ENCODE peak calls at places on chromosomes 13 and 19, in six cellular contexts. T, J, X, W, I and H are unnamed samples.

GRCh38 chr13:35936579-35936978 is 194.6 kb downstream of the DCLK1 start:
- DNase-seq in T (peak; percentile 79), J (no peak), X (no peak), W (no peak), I (no peak), H (no peak)

GRCh38 chr19:3659746-3660112 is 33.1 kb upstream of the CACTIN start:
- DNase-seq in T (no peak), J (no peak), X (no peak), W (no peak), I (no peak), H (no peak)

GRCh38 chr13:45564108-45564507 is 51.4 kb downstream of the ERICH6B start:
- DNase-seq in T (no peak), J (peak; percentile 71), X (no peak), W (no peak), I (no peak), H (no peak)

GRCh38 chr19:12842511-12842910 is 4.2 kb downstream of the MAST1 start:
- DNase-seq in T (no peak), J (no peak), X (no peak), W (no peak), I (no peak), H (no peak)

GRCh38 chr13:82749551-82749950 is 1132.7 kb downstream of the SLITRK1 start:
- DNase-seq in T (no peak), J (peak; percentile 6), X (no peak), W (no peak), I (no peak), H (no peak)

GRCh38 chr13:99903140-99903539 is 68.4 kb downstream of the ZIC5 start:
- DNase-seq in T (no peak), J (no peak), X (no peak), W (no peak), I (no peak), H (no peak)

GRCh38 chr13:99191900-99192399 is 8.7 kb upstream of the UBAC2 start:
- DNase-seq in T (no peak), J (peak; percentile 65), X (no peak), W (no peak), I (no peak), H (no peak)

GRCh38 chr19:46489445-46490272 is 6.0 kb downstream of the PNMA8B start:
- DNase-seq in T (no peak), J (no peak), X (peak; percentile 71), W (no peak), I (peak; percentile 57), H (peak; percentile 65)

GRCh38 chr19:5603626-5604025 is 18.9 kb downstream of the SAFB2 start:
- DNase-seq in T (no peak), J (no peak), X (no peak), W (no peak), I (no peak), H (no peak)

GRCh38 chr19:50039968-50040367 is 14.2 kb downstream of the ZNF473 start:
- DNase-seq in T (no peak), J (no peak), X (no peak), W (no peak), I (no peak), H (no peak)

GRCh38 chr19:541699-542098 is 2.2 kb upstream of the GZMM start:
- DNase-seq in T (no peak), J (no peak), X (no peak), W (no peak), I (no peak), H (no peak)

GRCh38 chr19:44890366-44891015 is 563 bp upstream of the TOMM40 start:
- DNase-seq in T (peak; percentile 100), J (peak; percentile 99), X (no peak), W (peak; percentile 100), I (peak; percentile 100), H (no peak)

GRCh38 chr13:36157475-36157874 is 26.3 kb upstream of the DCLK1 start:
- DNase-seq in T (no peak), J (no peak), X (no peak), W (no peak), I (no peak), H (no peak)

GRCh38 chr19:21569497-21569870 is 64.1 kb downstream of the ZNF429 start:
- DNase-seq in T (no peak), J (no peak), X (peak; percentile 39), W (no peak), I (peak; percentile 79), H (peak; percentile 80)

GRCh38 chr19:6593651-6594416 is 2.9 kb upstream of the CD70 start:
- DNase-seq in T (no peak), J (no peak), X (no peak), W (no peak), I (no peak), H (no peak)

GRCh38 chr13:23922005-23922932 is 25.0 kb upstream of the C1QTNF9B start:
- DNase-seq in T (no peak), J (no peak), X (no peak), W (no peak), I (no peak), H (no peak)

GRCh38 chr13:39776439-39776838 is 121.0 kb downstream of the COG6 start:
- DNase-seq in T (no peak), J (peak; percentile 64), X (no peak), W (no peak), I (no peak), H (no peak)

GRCh38 chr13:28324181-28324789 is 170.6 kb downstream of the FLT1 start:
- DNase-seq in T (no peak), J (peak; percentile 67), X (peak; percentile 33), W (peak; percentile 11), I (peak; percentile 57), H (no peak)

GRCh38 chr19:6065685-6066365 is 44.5 kb downstream of the RFX2 start:
- DNase-seq in T (peak; percentile 85), J (peak; percentile 76), X (peak; percentile 60), W (no peak), I (peak; percentile 46), H (peak; percentile 73)

GRCh38 chr19:54190942-54191670 is at the start of gene TSEN34:
- DNase-seq in T (no peak), J (peak; percentile 92), X (peak; percentile 91), W (peak; percentile 73), I (peak; percentile 90), H (peak; percentile 93)

GRCh38 chr19:51509823-51510660 is 8.4 kb upstream of the SIGLEC12 start:
- DNase-seq in T (peak; percentile 37), J (no peak), X (no peak), W (no peak), I (no peak), H (no peak)

DNA sequence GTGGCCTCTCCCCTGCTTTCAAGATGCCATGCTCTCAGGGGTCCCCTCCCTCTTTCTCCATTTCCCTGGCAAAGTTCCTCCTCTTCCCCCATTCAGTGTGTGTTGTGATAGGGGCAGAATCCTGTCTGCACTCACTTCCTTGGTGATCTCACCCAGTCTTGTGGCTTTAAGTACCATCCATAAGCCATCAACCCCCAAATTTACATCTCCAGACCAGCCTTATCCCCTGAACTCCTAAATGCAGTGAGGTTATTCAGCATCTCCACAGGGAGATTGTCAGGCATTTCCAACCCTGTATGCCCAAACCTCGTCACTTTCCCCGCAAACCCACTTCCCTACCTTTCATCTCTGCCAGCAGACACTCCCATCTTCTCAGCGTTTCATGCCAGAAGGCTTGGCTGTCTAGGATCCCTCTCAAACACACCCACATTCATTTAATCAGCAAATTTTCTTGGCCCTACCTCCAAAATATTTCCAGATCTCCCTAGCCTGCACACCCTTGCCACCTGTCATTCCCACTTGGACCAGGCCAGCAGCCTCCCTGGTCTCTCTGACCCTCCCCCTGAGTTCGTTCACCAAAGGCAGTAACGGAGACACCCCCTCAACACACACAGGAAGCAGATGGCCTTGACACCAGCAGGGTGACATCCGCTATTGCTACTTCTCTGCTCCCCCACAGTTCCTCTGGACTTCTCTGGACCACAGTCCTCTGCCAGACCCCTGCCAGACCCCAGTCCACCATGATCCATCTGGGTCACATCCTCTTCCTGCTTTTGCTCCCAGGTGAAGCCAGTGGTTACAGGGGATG is at the start of gene HCST:
- DNase-seq in T (no peak), J (peak; percentile 9), X (no peak), W (no peak), I (no peak), H (peak; percentile 45)
- TF ChIP-seq CTCF in T (no peak), J (no peak), X (no peak), W (no peak), I (no peak), H (no peak)

GRCh38 chr19:47779524-47780214 is 1.2 kb downstream of the SELENOW start:
- DNase-seq in T (no peak), J (no peak), X (peak; percentile 52), W (peak; percentile 82), I (peak; percentile 86), H (no peak)

GRCh38 chr19:47778954-47779351 is 450 bp downstream of the SELENOW start:
- DNase-seq in T (no peak), J (no peak), X (peak; percentile 63), W (peak; percentile 35), I (peak; percentile 63), H (no peak)

GRCh38 chr19:47781590-47782318 is 3.3 kb downstream of the SELENOW start:
- DNase-seq in T (no peak), J (no peak), X (peak; percentile 77), W (no peak), I (peak; percentile 57), H (no peak)

GRCh38 chr19:47778089-47778953 is at the start of gene SELENOW:
- DNase-seq in T (no peak), J (peak; percentile 67), X (peak; percentile 80), W (peak; percentile 48), I (peak; percentile 87), H (peak; percentile 83)

DNA sequence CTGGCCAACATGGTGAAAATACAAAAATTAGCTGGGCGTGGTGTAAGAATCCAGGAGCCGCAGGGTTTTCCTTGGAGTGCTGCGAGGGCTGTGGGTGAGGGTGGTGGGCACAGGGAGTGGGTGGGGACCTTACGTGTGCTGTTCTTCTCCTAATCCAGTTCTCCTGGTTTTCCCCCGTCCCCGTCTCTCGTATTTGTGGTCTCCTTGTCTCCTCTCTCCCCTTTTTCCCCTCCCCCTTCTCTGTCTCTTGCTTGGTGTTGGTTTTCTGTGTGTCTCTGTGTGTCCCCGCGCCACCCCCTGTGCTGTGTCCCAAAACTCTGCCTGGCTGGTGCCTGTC is 1.7 kb downstream of the SELENOW start:
- DNase-seq in T (no peak), J (no peak), X (no peak), W (no peak), I (no peak), H (no peak)
- H3K4me1 ChIP-seq in T (peaks cover 47% of the 10 kb centered on the region), J (peaks cover 8% of the 10 kb centered on the region), X (peaks cover 13% of the 10 kb centered on the region), W (peaks cover 41% of the 10 kb centered on the region), I (peaks cover 15% of the 10 kb centered on the region), H (peaks cover 46% of the 10 kb centered on the region)

GRCh38 chr13:20492641-20493040 is 33.0 kb downstream of the CRYL1 start:
- DNase-seq in T (no peak), J (peak; percentile 73), X (no peak), W (no peak), I (no peak), H (no peak)
- TF ChIP-seq CTCF in T (no peak), J (peak; percentile 87), X (no peak), W (peak; percentile 28), I (no peak), H (peak; percentile 48)

DNA sequence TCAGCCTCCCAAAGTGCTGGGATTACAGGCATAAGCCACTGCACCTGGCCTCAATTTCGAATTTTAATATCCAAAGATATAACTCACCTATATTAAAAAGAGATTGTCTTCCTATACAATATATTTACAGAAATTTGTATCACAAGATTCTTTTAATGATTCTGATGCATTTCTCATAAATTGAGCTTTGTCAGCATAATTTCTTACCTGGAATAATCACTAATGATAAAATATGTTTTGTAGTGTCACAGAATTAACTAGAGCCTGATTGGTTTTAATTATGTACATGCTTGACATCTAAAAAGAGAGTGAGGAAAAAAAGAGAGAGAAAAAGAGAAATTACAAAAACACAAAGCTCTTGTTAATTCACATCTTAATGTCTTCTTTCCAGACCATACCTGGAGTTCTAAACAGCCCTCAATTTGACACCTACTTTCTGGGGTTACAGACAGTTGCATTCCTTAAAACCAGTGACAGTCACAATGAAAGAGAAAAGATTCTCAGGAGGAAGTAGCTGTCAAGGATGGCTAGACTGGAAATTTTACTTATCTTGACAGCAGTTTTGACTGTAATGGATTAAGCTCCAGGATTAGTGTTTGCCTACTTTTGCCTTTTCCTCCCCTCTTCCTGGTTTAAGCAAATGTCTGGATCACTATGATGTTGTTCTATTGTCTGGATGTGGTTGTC is 214.4 kb downstream of the SPRY2 start:
- DNase-seq in T (no peak), J (no peak), X (no peak), W (no peak), I (no peak), H (no peak)
- H3K4me1 ChIP-seq in T (peaks cover 11% of the 10 kb centered on the region), J (peaks cover 9% of the 10 kb centered on the region), X (no peaks in the 10 kb centered on the region), W (peaks cover 13% of the 10 kb centered on the region), I (peaks cover 6% of the 10 kb centered on the region), H (peaks cover 4% of the 10 kb centered on the region)